ENCODE peak calls at places on chromosomes 2 and 18, in seven cellular contexts. I is NT2/D1, Z is colonic mucosa, W is mesenchymal stem cell, S is kidney, E is mammary epithelial cell, C is neural progenitor cell. N is an unnamed sample.

GRCh38 chr2:96964221-96964905 is 22.0 kb downstream of the FAM178B start:
- DNase-seq in I (no peak), Z (peak; percentile 51), W (no peak), S (no peak), E (no peak), C (no peak), N (no peak)

GRCh38 chr2:29304399-29304798 is 189.2 kb downstream of the CLIP4 start:
- DNase-seq in I (no peak), Z (no peak), W (no peak), S (no peak), E (peak; percentile 5), C (no peak), N (no peak)

GRCh38 chr2:171142398-171142797 is 18.3 kb downstream of the TLK1 start:
- DNase-seq in I (no peak), Z (no peak), W (no peak), S (no peak), E (no peak), C (no peak), N (no peak)

GRCh38 chr2:221501210-221501882 is 70.8 kb downstream of the EPHA4 start:
- DNase-seq in I (no peak), Z (no peak), W (peak; percentile 84), S (no peak), E (no peak), C (no peak), N (no peak)

GRCh38 chr2:29262681-29263260 is 147.6 kb downstream of the CLIP4 start:
- DNase-seq in I (no peak), Z (no peak), W (no peak), S (no peak), E (peak; percentile 64), C (no peak), N (peak; percentile 21)

GRCh38 chr2:240570531-240571313 is 2.4 kb downstream of the RNPEPL1 start:
- DNase-seq in I (no peak), Z (no peak), W (no peak), S (peak; percentile 71), E (no peak), C (no peak), N (no peak)

GRCh38 chr18:37639846-37640245 is 74.2 kb upstream of the CELF4 start:
- DNase-seq in I (no peak), Z (no peak), W (no peak), S (no peak), E (no peak), C (no peak), N (peak; percentile 21)

GRCh38 chr2:39608212-39608575 is 57.5 kb upstream of the TMEM178A start:
- DNase-seq in I (no peak), Z (no peak), W (no peak), S (no peak), E (no peak), C (no peak), N (no peak)

GRCh38 chr18:13577091-13577697 is 149.2 kb downstream of the FAM210A start:
- DNase-seq in I (no peak), Z (no peak), W (no peak), S (no peak), E (peak; percentile 44), C (no peak), N (no peak)
- H3K9ac ChIP-seq in I (no peak overlapping the region), Z (no peak overlapping the region), W (peak overlapping the region; percentile 69), S (no peak overlapping the region), E (no peak overlapping the region), C (no peak overlapping the region), N (no peak overlapping the region)

GRCh38 chr2:63050186-63050915 is at the start of gene OTX1:
- DNase-seq in I (no peak), Z (peak; percentile 63), W (no peak), S (peak; percentile 74), E (peak; percentile 86), C (peak; percentile 94), N (peak; percentile 84)
- H3K9ac ChIP-seq in I (no peak within 1 kb of the TSS), Z (no peak within 1 kb of the TSS), W (peak within 1 kb of the TSS; percentile 48), S (no peak within 1 kb of the TSS), E (peak within 1 kb of the TSS; percentile 74), C (peak within 1 kb of the TSS; percentile 49), N (peak within 1 kb of the TSS; percentile 82)

DNA sequence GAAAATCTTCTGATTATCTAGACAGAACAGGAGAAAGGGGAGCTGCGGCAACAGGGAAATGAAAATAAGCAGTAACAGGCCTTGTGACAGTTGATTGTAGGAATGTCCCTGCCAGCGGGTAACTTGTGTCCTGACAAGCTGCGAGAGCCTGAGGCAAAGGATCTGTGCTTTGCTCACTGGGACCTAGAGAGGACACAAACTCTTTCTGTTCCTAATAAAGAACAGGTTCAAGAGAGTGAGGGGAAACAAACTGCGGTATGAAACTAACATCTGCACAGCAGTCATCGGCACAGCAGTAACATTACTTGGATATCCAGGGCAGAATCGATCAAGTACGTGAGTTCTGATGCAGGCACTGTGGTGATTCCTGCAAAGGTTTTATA is 103.8 kb upstream of the THOC1 start:
- DNase-seq in I (no peak), Z (no peak), W (peak; percentile 17), S (no peak), E (no peak), C (no peak), N (peak; percentile 34)
- H3K9ac ChIP-seq in I (no peak overlapping the region), Z (no peak overlapping the region), W (peak overlapping the region; percentile 61), S (no peak overlapping the region), E (no peak overlapping the region), C (no peak overlapping the region), N (no peak overlapping the region)

GRCh38 chr18:39030124-39030655 is 1464.6 kb upstream of the CELF4 start:
- DNase-seq in I (no peak), Z (no peak), W (no peak), S (no peak), E (no peak), C (no peak), N (no peak)

GRCh38 chr18:39037925-39038324 is 1472.3 kb upstream of the CELF4 start:
- DNase-seq in I (no peak), Z (no peak), W (no peak), S (no peak), E (no peak), C (no peak), N (no peak)

GRCh38 chr18:39033312-39033711 is 1467.7 kb upstream of the CELF4 start:
- DNase-seq in I (no peak), Z (no peak), W (no peak), S (no peak), E (no peak), C (no peak), N (no peak)
- H3K9ac ChIP-seq in I (no peak overlapping the region), Z (no peak overlapping the region), W (no peak overlapping the region), S (no peak overlapping the region), E (no peak overlapping the region), C (no peak overlapping the region), N (no peak overlapping the region)

DNA sequence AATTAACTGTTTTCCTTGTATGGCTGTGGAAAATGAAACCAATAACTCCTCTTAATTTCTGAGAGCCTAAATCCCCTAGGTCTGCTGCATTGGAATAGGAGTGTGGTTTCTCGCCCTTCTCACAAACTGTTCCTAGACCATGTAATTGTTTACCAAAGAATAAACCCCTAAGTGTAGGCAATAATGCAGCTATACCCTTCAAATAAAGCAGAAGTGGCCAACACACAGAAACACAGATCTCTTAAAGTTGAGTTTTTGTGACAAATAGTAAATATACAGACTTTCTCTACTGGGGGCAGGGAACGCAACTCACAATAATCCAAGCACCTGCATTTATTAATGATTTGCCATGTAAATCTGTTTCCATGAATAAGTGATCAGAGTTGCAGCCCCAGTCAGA is 52.1 kb downstream of the RASGRP3 start:
- DNase-seq in I (no peak), Z (no peak), W (no peak), S (no peak), E (no peak), C (no peak), N (no peak)
- H3K9ac ChIP-seq in I (no peak overlapping the region), Z (no peak overlapping the region), W (no peak overlapping the region), S (no peak overlapping the region), E (no peak overlapping the region), C (no peak overlapping the region), N (no peak overlapping the region)

DNA sequence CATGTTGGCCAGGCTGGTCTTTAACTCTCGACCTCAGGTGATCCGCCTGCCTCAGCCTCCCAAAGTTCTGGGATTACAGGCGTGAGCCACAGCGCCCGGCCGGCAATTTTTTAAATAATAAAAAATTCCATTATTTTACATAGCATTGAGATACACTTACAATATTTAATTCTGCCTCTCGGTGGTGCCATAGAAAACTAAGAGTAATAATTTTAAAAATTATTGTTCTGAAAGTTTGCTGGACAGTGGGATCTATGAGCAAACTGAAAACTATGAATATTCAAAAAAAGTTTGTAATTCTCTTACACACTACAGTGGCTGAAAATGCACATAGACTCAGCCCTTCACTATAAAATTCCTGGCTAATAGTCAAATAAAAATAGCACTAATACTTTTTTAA is 90.9 kb upstream of the STON1 start:
- DNase-seq in I (no peak), Z (no peak), W (no peak), S (no peak), E (no peak), C (no peak), N (no peak)
- H3K9ac ChIP-seq in I (no peak overlapping the region), Z (no peak overlapping the region), W (peak overlapping the region; percentile 98), S (no peak overlapping the region), E (no peak overlapping the region), C (no peak overlapping the region), N (no peak overlapping the region)

GRCh38 chr2:111534816-111535803 is 348.9 kb downstream of the ANAPC1 start:
- DNase-seq in I (no peak), Z (peak; percentile 36), W (peak; percentile 72), S (no peak), E (peak; percentile 14), C (peak; percentile 46), N (no peak)
- H3K9ac ChIP-seq in I (no peak overlapping the region), Z (no peak overlapping the region), W (peak overlapping the region; percentile 68), S (no peak overlapping the region), E (no peak overlapping the region), C (no peak overlapping the region), N (no peak overlapping the region)

N was measured in mesendoderm.